ENCODE peak calls at places on chromosomes 5 and 9, in five cellular contexts. K, J, S, Y and A are unnamed samples.

GRCh38 chr5:43110606-43111170 is 10.0 kb upstream of the ZNF131 start:
- DNase-seq in K (no peak), J (peak), S (no peak), Y (no peak), A (no peak)

GRCh38 chr5:166517976-166518375 is 1773.5 kb upstream of the WWC1 start:
- DNase-seq in K (no peak), J (no peak), S (no peak), Y (no peak), A (no peak)

GRCh38 chr5:128667148-128667547 is 129.1 kb upstream of the FBN2 start:
- DNase-seq in K (no peak), J (no peak), S (no peak), Y (no peak), A (no peak)

GRCh38 chr5:111262153-111262552 is 38.0 kb downstream of the CAMK4 start:
- DNase-seq in K (no peak), J (no peak), S (no peak), Y (no peak), A (no peak)

GRCh38 chr5:1279443-1280151 is 15.3 kb downstream of the TERT start:
- DNase-seq in K (no peak), J (no peak), S (no peak), Y (no peak), A (no peak)

GRCh38 chr9:18182636-18183035 is 291.3 kb upstream of the ADAMTSL1 start:
- DNase-seq in K (no peak), J (no peak), S (no peak), Y (no peak), A (no peak)

GRCh38 chr9:116072046-116072445 is 81.5 kb upstream of the PAPPA start:
- DNase-seq in K (no peak), J (no peak), S (no peak), Y (no peak), A (no peak)

GRCh38 chr5:126497506-126497905 is 74.3 kb downstream of the GRAMD2B start:
- DNase-seq in K (no peak), J (no peak), S (no peak), Y (no peak), A (no peak)

GRCh38 chr9:34377402-34377741 is 674 bp upstream of the MYORG start:
- DNase-seq in K (no peak), J (no peak), S (peak), Y (peak), A (peak)

GRCh38 chr9:33469891-33470290 is 3.8 kb downstream of the NOL6 start:
- DNase-seq in K (peak), J (no peak), S (no peak), Y (no peak), A (no peak)

GRCh38 chr9:130854835-130855234 is 19.8 kb downstream of the ABL1 start:
- DNase-seq in K (no peak), J (no peak), S (no peak), Y (no peak), A (no peak)

GRCh38 chr9:81772144-81772543 is 82.8 kb upstream of the TLE1 start:
- DNase-seq in K (no peak), J (no peak), S (peak), Y (no peak), A (no peak)

GRCh38 chr9:90249094-90249493 is 393.5 kb downstream of the DIRAS2 start:
- DNase-seq in K (no peak), J (no peak), S (no peak), Y (no peak), A (no peak)

GRCh38 chr9:121323449-121324151 is 46.5 kb downstream of the STOM start:
- DNase-seq in K (no peak), J (no peak), S (no peak), Y (no peak), A (no peak)

GRCh38 chr5:157222506-157223230 is 42.0 kb downstream of the ITK start:
- DNase-seq in K (no peak), J (no peak), S (peak), Y (no peak), A (no peak)

GRCh38 chr9:114392749-114393112 is 4.9 kb upstream of the AKNA start:
- DNase-seq in K (no peak), J (no peak), S (no peak), Y (no peak), A (peak)

GRCh38 chr5:34553544-34553943 is 102.6 kb upstream of the RAI14 start:
- DNase-seq in K (no peak), J (no peak), S (no peak), Y (no peak), A (peak)

GRCh38 chr5:39578887-39579497 is 154.2 kb upstream of the DAB2 start:
- DNase-seq in K (no peak), J (peak), S (no peak), Y (no peak), A (peak)

GRCh38 chr5:55868846-55869245 is 17.7 kb downstream of the IL31RA start:
- DNase-seq in K (no peak), J (peak), S (peak), Y (no peak), A (no peak)

GRCh38 chr5:96093890-96094381 is 132.3 kb upstream of the ELL2 start:
- DNase-seq in K (no peak), J (peak), S (peak), Y (no peak), A (no peak)

GRCh38 chr9:79196606-79197005 is 375.2 kb upstream of the TLE4 start:
- DNase-seq in K (no peak), J (no peak), S (no peak), Y (no peak), A (no peak)

GRCh38 chr9:110142868-110143866 is 64.8 kb downstream of the C9orf152 start:
- DNase-seq in K (no peak), J (no peak), S (no peak), Y (no peak), A (peak)

GRCh38 chr9:107039546-107039945 is 176.6 kb downstream of the ZNF462 start:
- DNase-seq in K (no peak), J (no peak), S (no peak), Y (no peak), A (no peak)

GRCh38 chr9:37758747-37759146 is 5.1 kb downstream of the TRMT10B start:
- DNase-seq in K (no peak), J (no peak), S (no peak), Y (no peak), A (no peak)

GRCh38 chr9:129868571-129869486 is 33.6 kb downstream of the USP20 start:
- DNase-seq in K (no peak), J (no peak), S (no peak), Y (no peak), A (no peak)

GRCh38 chr9:134329886-134330285 is 3.6 kb downstream of the RXRA start:
- DNase-seq in K (no peak), J (no peak), S (no peak), Y (peak), A (peak)

GRCh38 chr9:133693703-133694529 is 44.2 kb downstream of the SARDH start:
- DNase-seq in K (no peak), J (no peak), S (no peak), Y (no peak), A (no peak)

GRCh38 chr5:179149278-179149677 is 89.1 kb downstream of the ZNF354C start:
- DNase-seq in K (no peak), J (no peak), S (no peak), Y (no peak), A (no peak)

GRCh38 chr5:74575741-74576538 is 64.6 kb downstream of the ENC1 start:
- DNase-seq in K (no peak), J (no peak), S (peak), Y (no peak), A (no peak)

GRCh38 chr9:92706218-92706940 is 36.4 kb upstream of the IPPK start:
- DNase-seq in K (peak), J (peak), S (no peak), Y (no peak), A (peak)

GRCh38 chr5:4513381-4513780 is 626.7 kb upstream of the ADAMTS16 start:
- DNase-seq in K (no peak), J (no peak), S (no peak), Y (no peak), A (no peak)

GRCh38 chr5:42930934-42931333 is 109.2 kb downstream of the ANXA2R start:
- DNase-seq in K (no peak), J (no peak), S (no peak), Y (no peak), A (no peak)

DNA sequence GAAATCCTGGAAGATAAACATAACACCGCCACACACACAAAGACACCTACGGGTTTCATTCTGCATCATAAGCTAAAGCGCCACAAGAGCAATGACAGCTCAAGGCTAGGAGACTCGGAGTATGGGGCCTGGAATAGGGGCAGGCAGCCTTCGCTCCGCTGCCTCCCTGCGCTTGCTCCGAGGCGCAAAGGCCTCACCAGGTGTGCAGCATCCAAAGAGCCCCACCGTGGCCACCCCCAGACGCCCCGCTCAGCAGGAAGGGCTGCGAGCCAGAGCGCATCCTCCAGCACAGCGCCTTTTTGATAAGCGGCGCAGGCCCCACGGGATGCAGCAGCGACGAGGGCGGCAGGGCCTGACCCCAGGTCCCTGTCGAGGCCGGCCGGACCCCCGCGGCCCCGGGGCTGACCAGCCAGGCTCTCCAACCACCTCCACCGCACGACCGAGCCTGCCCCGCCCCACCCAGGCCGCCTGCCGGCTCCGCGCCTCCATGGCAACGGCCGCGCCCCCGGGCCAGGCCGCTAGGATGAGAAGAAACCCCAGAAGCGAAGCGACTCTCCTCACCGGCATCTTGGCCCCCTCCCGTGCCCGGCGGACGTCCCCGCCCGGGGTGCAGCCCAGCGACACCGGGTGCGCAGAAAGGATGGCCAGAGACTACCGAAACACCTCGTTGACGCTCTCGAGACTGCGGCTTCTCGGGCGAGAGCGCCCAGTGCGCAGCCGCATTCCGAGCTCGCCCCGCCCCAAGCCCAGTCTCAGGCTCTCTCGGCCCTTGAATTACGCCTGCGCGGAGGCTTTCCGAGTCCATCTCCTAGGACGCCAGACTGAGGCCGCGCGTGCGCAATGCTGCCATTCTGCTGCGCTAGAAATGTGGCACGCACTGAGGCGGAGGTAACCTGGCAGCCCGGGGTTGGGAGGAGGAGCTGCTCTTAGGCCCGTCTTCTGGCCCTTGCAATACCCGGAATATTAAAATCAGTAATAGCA is at the start of gene KIF3A:
- DNase-seq in K (peak), J (peak), S (peak), Y (peak), A (peak)
- TF ChIP-seq POLR2A in K (no peak), J (peak), S (peak), Y (peak), A (no peak)

GRCh38 chr5:134656690-134657089 is 8.1 kb downstream of the SEC24A start:
- DNase-seq in K (no peak), J (no peak), S (no peak), Y (no peak), A (no peak)

GRCh38 chr5:134659456-134659855 is 10.9 kb downstream of the SEC24A start:
- DNase-seq in K (no peak), J (no peak), S (no peak), Y (no peak), A (no peak)

GRCh38 chr5:134664448-134664847 is 15.9 kb downstream of the SEC24A start:
- DNase-seq in K (no peak), J (no peak), S (no peak), Y (no peak), A (no peak)

GRCh38 chr5:134662971-134663370 is 14.4 kb downstream of the SEC24A start:
- DNase-seq in K (no peak), J (no peak), S (no peak), Y (no peak), A (no peak)

DNA sequence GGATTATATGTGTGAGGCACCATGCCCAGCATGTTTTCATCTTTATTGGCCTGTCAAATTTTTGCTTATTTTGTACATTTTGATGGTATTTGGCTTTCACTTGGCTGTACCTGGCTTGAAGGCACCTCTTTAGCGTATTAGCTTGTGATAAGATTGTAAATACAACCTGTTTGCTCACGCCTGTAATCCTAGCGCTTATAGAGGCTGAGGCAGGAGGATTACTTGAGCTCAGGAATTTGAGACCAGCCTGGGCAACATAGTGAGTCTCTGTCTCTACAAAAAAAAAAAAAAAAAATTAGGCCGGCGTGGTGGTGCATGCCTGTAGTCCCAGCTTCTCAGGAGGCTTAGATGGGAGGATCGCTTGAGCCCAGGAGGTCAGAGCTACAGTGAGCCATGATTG is 11.3 kb downstream of the SEC24A start:
- DNase-seq in K (no peak), J (no peak), S (no peak), Y (no peak), A (no peak)
- TF ChIP-seq POLR2A in K (no peak), J (no peak), S (no peak), Y (no peak), A (no peak)

DNA sequence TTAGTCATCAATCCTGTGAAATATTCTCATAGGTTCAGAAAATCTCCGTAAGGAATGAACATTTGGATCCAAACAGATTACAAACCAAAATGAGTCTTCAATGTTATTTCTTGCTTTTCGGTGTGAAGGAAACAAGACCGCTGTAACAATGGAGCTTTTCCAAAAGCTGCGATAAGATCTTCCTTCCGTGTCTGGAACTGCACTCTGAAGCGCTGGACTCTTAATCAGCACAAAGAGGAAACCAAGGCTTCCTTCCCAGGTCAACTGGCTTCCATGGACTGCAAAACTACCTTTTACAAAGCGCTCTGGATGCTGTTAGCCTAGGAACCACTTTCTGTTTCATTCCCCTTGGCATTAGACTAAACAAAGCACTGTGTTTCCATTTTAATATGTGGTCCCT is 137.9 kb upstream of the BASP1 start:
- DNase-seq in K (no peak), J (no peak), S (no peak), Y (no peak), A (no peak)
- TF ChIP-seq POLR2A in K (no peak), J (no peak), S (no peak), Y (no peak), A (no peak)

DNA sequence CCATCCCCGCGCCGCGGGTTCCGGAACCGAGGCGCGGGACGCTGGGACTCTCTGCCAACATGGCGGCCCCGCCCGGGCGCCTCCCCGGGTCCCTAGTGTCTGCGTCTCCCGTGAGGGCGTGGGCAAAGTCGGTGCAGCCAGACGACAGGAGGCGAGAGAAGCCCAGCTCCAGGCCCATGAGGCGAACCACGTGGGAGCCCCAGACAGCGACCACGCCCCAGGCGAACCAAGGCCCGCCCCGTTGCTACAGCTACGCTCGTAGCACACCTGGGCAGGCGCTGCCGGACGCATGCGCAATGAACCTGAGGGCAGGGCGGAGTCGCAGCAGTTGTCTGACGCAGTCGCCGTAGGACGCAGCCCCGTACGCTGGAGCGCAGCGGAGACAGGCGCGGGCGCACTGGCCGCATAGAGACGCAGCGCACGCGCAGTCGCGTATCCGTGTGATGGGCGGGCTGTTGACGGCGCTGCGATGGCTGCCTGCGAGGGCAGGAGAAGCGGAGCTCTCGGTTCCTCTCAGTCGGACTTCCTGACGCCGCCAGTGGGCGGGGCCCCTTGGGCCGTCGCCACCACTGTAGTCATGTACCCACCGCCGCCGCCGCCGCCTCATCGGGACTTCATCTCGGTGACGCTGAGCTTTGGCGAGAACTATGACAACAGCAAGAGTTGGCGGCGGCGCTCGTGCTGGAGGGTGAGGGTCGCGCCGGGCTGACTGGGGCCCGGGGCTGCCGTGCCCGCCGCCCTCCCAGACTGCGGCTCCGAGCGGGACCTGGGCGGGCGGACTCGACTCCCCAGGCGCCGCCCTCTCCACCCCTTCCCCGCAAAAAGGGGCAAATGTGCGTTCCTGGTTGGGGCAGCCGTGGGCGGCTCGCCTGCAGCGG is at the start of gene MAN1B1:
- DNase-seq in K (peak), J (peak), S (peak), Y (peak), A (peak)
- TF ChIP-seq POLR2A in K (peak), J (no peak), S (peak), Y (peak), A (peak)